ENCODE peak calls at places on chromosome 14, in six cellular contexts. U, X, A, E, K and O are unnamed samples.

GRCh38 chr14:41960316-41960715 is 353.6 kb downstream of the LRFN5 start:
- DNase-seq in A (no peak), U (no peak), K (no peak), E (no peak), X (peak), O (peak)

GRCh38 chr14:67857778-67858350 is 38.3 kb downstream of the RAD51B start:
- DNase-seq in E (no peak), X (no peak), K (no peak), U (no peak), A (no peak), O (no peak)

GRCh38 chr14:51006781-51007211 is 62.5 kb upstream of the PYGL start:
- DNase-seq in U (peak), A (no peak), K (peak), X (peak), E (peak), O (peak)

GRCh38 chr14:31990959-31991541 is 86.1 kb upstream of the ARHGAP5 start:
- DNase-seq in U (peak), K (peak), X (peak), E (no peak), A (no peak), O (peak)

GRCh38 chr14:105945891-105946290 is 419.5 kb downstream of the TMEM121 start:
- DNase-seq in E (no peak), U (no peak), X (no peak), A (no peak), K (no peak), O (no peak)

GRCh38 chr14:56810850-56811595 is 744 bp upstream of the OTX2 start:
- DNase-seq in A (no peak), K (no peak), U (no peak), E (no peak), X (no peak), O (no peak)

GRCh38 chr14:68143341-68143807 is 323.8 kb downstream of the RAD51B start:
- DNase-seq in K (peak), U (peak), A (no peak), X (peak), E (no peak), O (peak)

GRCh38 chr14:60647081-60647836 is 2.0 kb downstream of the SIX1 start:
- DNase-seq in K (peak), U (peak), E (no peak), X (peak), A (no peak), O (peak)

GRCh38 chr14:106228541-106229158 is 702.3 kb downstream of the TMEM121 start:
- DNase-seq in U (no peak), E (no peak), K (no peak), A (no peak), X (no peak), O (no peak)

GRCh38 chr14:75487155-75487671 is 35.1 kb upstream of the BATF start:
- DNase-seq in K (no peak), X (no peak), A (no peak), U (no peak), E (no peak), O (no peak)

GRCh38 chr14:61836807-61837206 is 74.6 kb downstream of the SNAPC1 start:
- DNase-seq in K (no peak), E (no peak), A (no peak), X (no peak), U (no peak), O (no peak)

GRCh38 chr14:51593397-51593796 is 58.3 kb upstream of the FRMD6 start:
- DNase-seq in K (no peak), E (no peak), X (peak), U (no peak), A (no peak), O (no peak)

GRCh38 chr14:35122696-35123387 is 490 bp downstream of the PRORP start:
- DNase-seq in K (peak), A (no peak), E (peak), X (peak), U (peak), O (peak)